ENCODE peak calls at places on chromosome 11, in six cellular contexts. H is HepG2, D is H1, Z is K562, S is WTC11, B is GM12878. K is an unnamed sample.

GRCh38 chr11:16772141-16772512 is 33.7 kb downstream of the C11orf58 start:
- DNase-seq in H (no peak), D (no peak), Z (no peak), S (no peak), B (no peak), K (no peak)

GRCh38 chr11:45934580-45935318 is 12.3 kb downstream of the LARGE2 start:
- DNase-seq in H (no peak), D (no peak), Z (no peak), S (no peak), B (no peak), K (no peak)

GRCh38 chr11:67463680-67464410 is 5.2 kb downstream of the TMEM134 start:
- DNase-seq in H (peak; percentile 52), D (no peak), Z (peak; percentile 85), S (no peak), B (no peak), K (peak; percentile 73)

GRCh38 chr11:34357646-34358257 is at the start of gene ABTB2:
- DNase-seq in H (peak; percentile 94), D (peak; percentile 98), Z (peak; percentile 98), S (peak; percentile 99), B (peak; percentile 64), K (peak; percentile 90)

GRCh38 chr11:113984781-113985180 is 9.9 kb downstream of the HTR3A start:
- DNase-seq in H (no peak), D (no peak), Z (no peak), S (no peak), B (no peak), K (no peak)

GRCh38 chr11:2884424-2884815 is 1.2 kb downstream of the CDKN1C start:
- DNase-seq in H (no peak), D (no peak), Z (peak; percentile 57), S (no peak), B (no peak), K (no peak)

GRCh38 chr11:47071871-47072270 is 104.8 kb downstream of the ARFGAP2 start:
- DNase-seq in H (no peak), D (no peak), Z (no peak), S (no peak), B (no peak), K (no peak)

GRCh38 chr11:17642980-17643379 is 76.4 kb upstream of the MYOD1 start:
- DNase-seq in H (no peak), D (no peak), Z (no peak), S (no peak), B (no peak), K (no peak)

GRCh38 chr11:96472085-96472484 is 82.3 kb downstream of the JRKL start:
- DNase-seq in H (no peak), D (no peak), Z (no peak), S (no peak), B (no peak), K (no peak)

GRCh38 chr11:118961591-118961990 is 5.5 kb downstream of the UPK2 start:
- DNase-seq in H (no peak), D (peak; percentile 52), Z (no peak), S (no peak), B (no peak), K (no peak)

GRCh38 chr11:117814204-117814765 is 10.3 kb downstream of the FXYD2 start:
- DNase-seq in H (no peak), D (no peak), Z (no peak), S (no peak), B (no peak), K (no peak)

GRCh38 chr11:68651985-68652682 is 32.2 kb upstream of the GAL start:
- DNase-seq in H (no peak), D (no peak), Z (no peak), S (no peak), B (no peak), K (no peak)
- TF ChIP-seq ATF3 in H (no peak), D (no peak), Z (no peak), S (no peak), B (no peak), K (no peak)

GRCh38 chr11:108960498-108960897 is 295.6 kb downstream of the DDX10 start:
- DNase-seq in H (no peak), D (no peak), Z (no peak), S (peak; percentile 29), B (no peak), K (no peak)
- TF ChIP-seq ATF3 in H (no peak), D (no peak), Z (no peak), S (no peak), B (no peak), K (no peak)

DNA sequence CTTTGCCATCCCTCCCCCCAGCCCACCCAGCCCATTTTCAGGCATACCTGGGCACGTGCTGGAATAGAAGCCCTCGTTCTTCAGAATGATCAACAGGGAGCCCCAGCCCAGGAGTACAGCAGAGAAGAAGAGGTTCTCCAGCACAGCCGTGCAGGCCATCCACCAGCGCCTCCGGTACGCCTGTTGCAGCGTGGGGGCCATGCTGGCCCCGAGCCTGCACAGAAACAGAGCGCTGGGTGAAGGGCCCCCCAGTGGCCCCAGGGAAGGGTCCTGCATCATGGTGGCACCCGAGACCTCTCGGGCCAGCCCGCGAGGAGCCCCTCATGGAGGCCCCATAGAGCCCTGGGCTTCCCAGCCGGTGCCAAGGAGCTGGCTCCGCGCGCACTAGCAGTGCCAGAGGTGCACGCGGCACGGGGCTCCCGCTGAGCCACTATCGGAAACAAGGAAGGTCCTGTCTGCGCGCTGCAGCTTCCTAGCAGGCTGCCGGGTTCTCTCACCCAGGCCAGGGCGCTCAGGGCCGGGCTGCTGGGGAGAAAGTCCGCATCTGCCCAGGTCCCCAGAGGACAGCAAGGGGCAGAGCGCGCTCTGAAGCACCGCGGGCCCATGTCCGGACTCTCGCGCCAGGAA is 1.5 kb downstream of the SLC43A1 start:
- DNase-seq in H (no peak), D (no peak), Z (peak; percentile 46), S (peak; percentile 70), B (no peak), K (no peak)
- TF ChIP-seq ATF3 in H (no peak), D (no peak), Z (no peak), S (no peak), B (no peak), K (no peak)

GRCh38 chr11:115462004-115462541 is 42.1 kb downstream of the CADM1 start:
- DNase-seq in H (no peak), D (no peak), Z (no peak), S (no peak), B (no peak), K (no peak)

GRCh38 chr11:115456019-115456418 is 48.2 kb downstream of the CADM1 start:
- DNase-seq in H (no peak), D (no peak), Z (no peak), S (no peak), B (no peak), K (no peak)

GRCh38 chr11:115459563-115459962 is 44.7 kb downstream of the CADM1 start:
- DNase-seq in H (no peak), D (no peak), Z (no peak), S (no peak), B (no peak), K (no peak)

GRCh38 chr11:115455606-115456005 is 48.6 kb downstream of the CADM1 start:
- DNase-seq in H (no peak), D (no peak), Z (no peak), S (peak; percentile 10), B (no peak), K (no peak)

GRCh38 chr11:115458877-115459276 is 45.3 kb downstream of the CADM1 start:
- DNase-seq in H (no peak), D (no peak), Z (no peak), S (no peak), B (no peak), K (no peak)
- TF ChIP-seq ATF3 in H (no peak), D (no peak), Z (no peak), S (no peak), B (no peak), K (no peak)

DNA sequence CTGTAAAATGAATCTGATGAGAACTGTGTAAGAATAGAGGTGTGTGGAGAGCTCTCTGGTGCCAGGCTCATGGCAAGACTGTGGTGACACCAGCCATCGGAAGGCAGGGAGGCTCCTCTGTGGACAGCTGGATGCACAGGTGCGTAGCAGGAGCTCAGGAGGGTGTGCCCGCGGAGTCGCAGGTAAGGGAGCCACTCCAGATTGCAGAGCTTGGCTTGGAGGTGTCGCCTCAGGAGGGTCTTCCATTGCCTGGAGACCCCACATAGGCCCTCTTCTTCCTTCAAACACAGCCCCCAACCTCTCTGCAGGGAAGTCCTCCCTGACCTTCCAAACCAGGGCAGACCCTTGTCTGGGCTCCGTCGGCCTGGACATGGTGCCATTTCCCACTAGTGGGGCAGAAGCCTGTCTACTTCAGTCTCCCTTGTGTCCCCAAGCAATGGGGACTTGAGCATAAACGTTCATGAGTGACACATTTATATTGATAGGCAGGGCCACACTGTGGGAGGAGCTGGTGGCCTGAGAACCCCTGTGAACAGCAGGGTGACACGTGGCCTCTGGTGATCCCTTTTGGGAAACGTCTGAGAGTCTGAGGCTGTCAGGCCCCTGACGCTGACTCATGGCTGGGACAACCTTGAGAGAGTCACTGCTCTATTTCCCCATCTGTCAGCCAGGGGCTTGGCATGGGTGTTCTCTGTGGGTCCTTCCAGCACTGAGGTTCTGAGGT is 54.4 kb downstream of the SMIM38 start:
- DNase-seq in H (peak; percentile 38), D (no peak), Z (peak; percentile 68), S (peak; percentile 7), B (peak; percentile 23), K (no peak)
- TF ChIP-seq ATF3 in H (no peak), D (no peak), Z (no peak), S (no peak), B (no peak), K (no peak)

GRCh38 chr11:73999581-74000306 is 9.1 kb downstream of the UCP3 start:
- DNase-seq in H (no peak), D (no peak), Z (no peak), S (no peak), B (no peak), K (no peak)

GRCh38 chr11:74001822-74002286 is 7.0 kb downstream of the UCP3 start:
- DNase-seq in H (no peak), D (no peak), Z (no peak), S (no peak), B (no peak), K (no peak)

GRCh38 chr11:74000770-74001169 is 8.1 kb downstream of the UCP3 start:
- DNase-seq in H (no peak), D (no peak), Z (no peak), S (no peak), B (no peak), K (no peak)

GRCh38 chr11:73998846-73999575 is 9.9 kb downstream of the UCP3 start:
- DNase-seq in H (no peak), D (no peak), Z (no peak), S (no peak), B (no peak), K (no peak)

DNA sequence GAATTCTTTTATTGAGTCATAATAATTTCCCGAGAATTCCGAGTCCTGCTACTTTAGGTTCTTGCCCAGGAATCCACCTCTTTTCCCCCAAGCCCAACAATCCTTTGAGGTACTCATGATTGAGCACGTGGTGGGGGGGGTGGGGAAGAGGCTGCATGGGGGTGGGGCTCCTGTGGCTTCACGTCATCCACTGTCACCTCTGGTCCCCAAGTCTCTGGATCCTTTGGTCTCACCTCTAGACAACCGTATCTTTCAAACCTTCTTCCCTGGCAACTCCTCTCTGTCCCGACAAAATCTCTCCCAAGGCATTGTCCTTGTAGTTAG is 8.6 kb downstream of the UCP3 start:
- DNase-seq in H (no peak), D (no peak), Z (peak; percentile 38), S (no peak), B (no peak), K (no peak)
- TF ChIP-seq ATF3 in H (no peak), D (no peak), Z (no peak), S (no peak), B (no peak), K (no peak)